ENCODE peak calls at places on chromosomes 1 and 21, in four cellular contexts. X is OCI-LY7, W is left ventricle myocardium inferior, J is AG04450. T is an unnamed sample.

GRCh38 chr1:220922951-220923350 is 43.7 kb downstream of the HLX start:
- DNase-seq in X (no peak), W (no peak), J (no peak), T (no peak)

GRCh38 chr1:33893147-33893830 is 29.4 kb downstream of the HMGB4 start:
- DNase-seq in X (no peak), W (no peak), J (peak), T (no peak)

GRCh38 chr1:15152318-15153183 is 996 bp upstream of the TMEM51 start:
- DNase-seq in X (no peak), W (peak), J (peak), T (peak)

GRCh38 chr1:15224903-15225485 is 22.0 kb upstream of the FHAD1 start:
- DNase-seq in X (no peak), W (no peak), J (no peak), T (no peak)

GRCh38 chr1:226659136-226659535 is 79.9 kb downstream of the ITPKB start:
- DNase-seq in X (no peak), W (no peak), J (no peak), T (no peak)

GRCh38 chr1:2388004-2388913 is 3.1 kb downstream of the MORN1 start:
- DNase-seq in X (peak), W (peak), J (no peak), T (no peak)

GRCh38 chr1:228921473-228921872 is 186.2 kb downstream of the RHOU start:
- DNase-seq in X (no peak), W (no peak), J (no peak), T (no peak)

GRCh38 chr1:161676441-161676840 is 13.5 kb downstream of the FCGR2B start:
- DNase-seq in X (no peak), W (no peak), J (no peak), T (no peak)

GRCh38 chr1:85654066-85654782 is 54.0 kb downstream of the ZNHIT6 start:
- DNase-seq in X (no peak), W (no peak), J (no peak), T (no peak)

GRCh38 chr1:109538827-109539555 is 681 bp upstream of the GPR61 start:
- DNase-seq in X (no peak), W (no peak), J (no peak), T (no peak)

GRCh38 chr1:70528591-70529333 is 117.7 kb downstream of the CTH start:
- DNase-seq in X (peak), W (no peak), J (no peak), T (no peak)

GRCh38 chr1:19892628-19893168 is 10.5 kb downstream of the OTUD3 start:
- DNase-seq in X (no peak), W (no peak), J (no peak), T (no peak)

GRCh38 chr1:210361665-210362064 is 33.0 kb downstream of the HHAT start:
- DNase-seq in X (no peak), W (no peak), J (no peak), T (no peak)

GRCh38 chr1:43493661-43494450 is 36.8 kb upstream of the PTPRF start:
- DNase-seq in X (no peak), W (no peak), J (no peak), T (no peak)

GRCh38 chr1:6128276-6129081 is 51.6 kb downstream of the CHD5 start:
- DNase-seq in X (no peak), W (no peak), J (no peak), T (no peak)

GRCh38 chr1:224273651-224274050 is 56.3 kb downstream of the NVL start:
- DNase-seq in X (no peak), W (no peak), J (peak), T (no peak)

GRCh38 chr1:77847621-77848080 is 40.8 kb upstream of the NEXN start:
- DNase-seq in X (peak), W (no peak), J (no peak), T (no peak)

GRCh38 chr1:209873067-209873810 is 45.5 kb downstream of the UTP25 start:
- DNase-seq in X (no peak), W (no peak), J (no peak), T (no peak)

GRCh38 chr1:111452581-111452980 is 3.3 kb downstream of the ATP5PB start:
- DNase-seq in X (no peak), W (no peak), J (no peak), T (no peak)

GRCh38 chr1:151326619-151327222 is 495 bp downstream of the PI4KB start:
- DNase-seq in X (peak), W (peak), J (no peak), T (no peak)

GRCh38 chr21:33541105-33541711 is 709 bp downstream of the GART start:
- DNase-seq in X (peak), W (no peak), J (no peak), T (no peak)

GRCh38 chr21:15797577-15798363 is 68.0 kb downstream of the USP25 start:
- DNase-seq in X (no peak), W (no peak), J (no peak), T (no peak)

GRCh38 chr21:22231013-22231412 is 1232.8 kb downstream of the NCAM2 start:
- DNase-seq in X (no peak), W (no peak), J (no peak), T (no peak)

GRCh38 chr1:182080955-182081582 is 19.6 kb upstream of the ZNF648 start:
- DNase-seq in X (peak), W (no peak), J (no peak), T (no peak)

GRCh38 chr1:237817277-237817676 is 73.4 kb downstream of the ZP4 start:
- DNase-seq in X (no peak), W (no peak), J (no peak), T (no peak)

GRCh38 chr1:98403981-98404380 is 257.5 kb upstream of the SNX7 start:
- DNase-seq in X (no peak), W (no peak), J (no peak), T (no peak)

GRCh38 chr1:16249838-16250241 is 12.9 kb upstream of the CPLANE2 start:
- DNase-seq in X (no peak), W (no peak), J (no peak), T (no peak)

GRCh38 chr1:162855461-162856150 is 5.4 kb downstream of the CCDC190 start:
- DNase-seq in X (no peak), W (no peak), J (no peak), T (no peak)

GRCh38 chr1:152436593-152437338 is 22.7 kb upstream of the CRNN start:
- DNase-seq in X (no peak), W (no peak), J (no peak), T (no peak)

GRCh38 chr21:45293214-45293725 is 5.6 kb upstream of the POFUT2 start:
- DNase-seq in X (no peak), W (no peak), J (no peak), T (no peak)

GRCh38 chr1:200275415-200275814 is 134.4 kb downstream of the ZNF281 start:
- DNase-seq in X (no peak), W (no peak), J (no peak), T (no peak)

GRCh38 chr1:151801310-151801820 is 3.9 kb downstream of the LINGO4 start:
- DNase-seq in X (no peak), W (no peak), J (no peak), T (no peak)

GRCh38 chr1:92949937-92950817 is 11.1 kb downstream of the DIPK1A start:
- DNase-seq in X (peak), W (no peak), J (no peak), T (no peak)

GRCh38 chr1:92952714-92953113 is 8.5 kb downstream of the DIPK1A start:
- DNase-seq in X (no peak), W (no peak), J (no peak), T (no peak)

GRCh38 chr1:92953491-92953890 is 7.8 kb downstream of the DIPK1A start:
- DNase-seq in X (peak), W (no peak), J (no peak), T (no peak)

GRCh38 chr1:92948071-92948470 is 13.2 kb downstream of the DIPK1A start:
- DNase-seq in X (no peak), W (no peak), J (no peak), T (no peak)

DNA sequence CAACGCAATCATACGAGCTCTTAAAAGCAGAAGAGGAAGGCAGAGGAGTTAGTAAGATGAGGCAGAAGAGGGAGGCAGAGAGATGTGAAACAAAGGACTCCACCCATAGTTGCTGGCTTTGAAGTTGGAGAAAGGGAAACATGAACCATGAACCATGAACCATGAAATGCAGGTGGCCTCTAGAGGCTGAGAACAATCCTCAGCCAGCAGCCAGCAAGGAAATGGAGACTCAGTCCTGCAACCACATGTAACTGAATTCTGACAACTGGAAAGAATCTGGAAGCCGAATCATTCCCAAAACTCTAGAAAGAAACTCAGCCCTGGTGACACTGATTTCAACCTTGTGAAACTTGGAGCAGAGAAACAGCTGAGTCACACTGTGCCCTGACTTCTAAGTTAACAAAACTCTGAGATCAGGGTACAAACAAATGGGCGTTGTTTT is 10.1 kb downstream of the DIPK1A start:
- DNase-seq in X (peak), W (no peak), J (no peak), T (no peak)
- TF ChIP-seq CTCF in X (peak), W (no peak), J (no peak), T (no peak)

GRCh38 chr1:10473145-10473765 is 926 bp upstream of the DFFA start:
- DNase-seq in X (peak), W (no peak), J (no peak), T (no peak)
- H3K27ac ChIP-seq in X (peak), W (peak), J (no peak), T (no peak)

GRCh38 chr1:174815036-174815435 is 184.7 kb upstream of the CACYBP start:
- DNase-seq in X (peak), W (no peak), J (no peak), T (no peak)
- H3K4me3 ChIP-seq in X (peak), W (no peak), J (no peak), T (no peak)

GRCh38 chr1:93196591-93196990 is 16.1 kb downstream of the CCDC18 start:
- DNase-seq in X (no peak), W (no peak), J (peak), T (no peak)
- TF ChIP-seq CTCF in X (no peak), W (no peak), J (no peak), T (no peak)

GRCh38 chr1:240190881-240191385 is 99.2 kb downstream of the FMN2 start:
- DNase-seq in X (no peak), W (no peak), J (peak), T (no peak)
- H3K27ac ChIP-seq in X (no peak), W (no peak), J (no peak), T (no peak)

GRCh38 chr1:116663821-116664220 is 3.7 kb downstream of the IGSF3 start:
- DNase-seq in X (no peak), W (no peak), J (no peak), T (no peak)

GRCh38 chr1:116666090-116666489 is 1.4 kb downstream of the IGSF3 start:
- DNase-seq in X (no peak), W (no peak), J (no peak), T (no peak)

GRCh38 chr1:116665001-116665400 is 2.5 kb downstream of the IGSF3 start:
- DNase-seq in X (no peak), W (no peak), J (no peak), T (no peak)

GRCh38 chr1:116666747-116667576 is 571 bp downstream of the IGSF3 start:
- DNase-seq in X (no peak), W (no peak), J (no peak), T (no peak)

GRCh38 chr1:116664366-116664983 is 3.1 kb downstream of the IGSF3 start:
- DNase-seq in X (no peak), W (no peak), J (no peak), T (no peak)
- H3K4me3 ChIP-seq in X (no peak), W (no peak), J (no peak), T (peak)

DNA sequence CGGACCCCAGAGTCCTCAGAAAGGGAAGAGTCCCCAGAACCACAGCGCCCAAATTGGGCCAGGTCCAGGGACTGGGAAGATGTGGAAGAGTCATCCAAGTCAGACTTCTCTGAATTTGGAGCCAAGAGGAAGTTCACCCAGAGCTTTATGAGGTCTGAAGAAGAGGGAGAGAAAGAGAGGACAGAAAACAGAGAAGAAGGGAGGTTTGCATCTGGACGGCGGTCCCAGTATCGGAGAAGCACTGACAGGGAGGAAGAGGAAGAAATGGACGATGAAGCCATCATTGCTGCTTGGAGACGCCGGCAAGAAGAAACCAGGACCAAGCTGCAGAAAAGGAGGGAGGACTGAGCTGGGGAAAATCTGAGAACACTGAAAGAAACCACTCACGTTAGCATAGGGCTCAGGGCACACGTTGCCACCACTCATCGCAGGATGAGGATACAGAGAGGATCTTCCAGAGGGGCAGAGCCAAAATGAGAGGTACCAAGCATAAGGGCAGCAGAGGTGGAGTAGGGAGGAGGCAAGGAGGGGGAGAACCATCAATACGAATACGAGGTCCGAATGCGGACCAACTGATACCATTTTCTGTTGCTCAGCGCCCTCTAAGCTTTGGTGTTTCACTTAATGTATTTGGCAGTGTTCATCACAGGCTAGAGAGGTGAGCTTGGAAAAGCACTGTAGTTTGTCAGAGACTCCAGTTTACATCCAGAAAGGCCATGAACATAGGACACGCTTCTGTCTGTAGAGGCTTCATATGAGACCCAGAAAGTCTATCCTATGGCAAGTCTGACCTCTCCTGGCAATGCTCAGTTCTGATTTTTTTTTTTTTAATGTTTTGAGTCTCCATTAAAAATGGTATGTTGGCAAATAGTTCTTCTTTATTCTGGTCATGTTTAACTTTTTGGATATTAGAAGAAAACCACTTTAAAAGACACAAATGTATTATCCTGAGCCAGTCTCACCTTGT is 34.7 kb downstream of the STYXL2 start:
- DNase-seq in X (no peak), W (no peak), J (no peak), T (no peak)
- TF ChIP-seq CTCF in X (peak), W (no peak), J (no peak), T (peak)

DNA sequence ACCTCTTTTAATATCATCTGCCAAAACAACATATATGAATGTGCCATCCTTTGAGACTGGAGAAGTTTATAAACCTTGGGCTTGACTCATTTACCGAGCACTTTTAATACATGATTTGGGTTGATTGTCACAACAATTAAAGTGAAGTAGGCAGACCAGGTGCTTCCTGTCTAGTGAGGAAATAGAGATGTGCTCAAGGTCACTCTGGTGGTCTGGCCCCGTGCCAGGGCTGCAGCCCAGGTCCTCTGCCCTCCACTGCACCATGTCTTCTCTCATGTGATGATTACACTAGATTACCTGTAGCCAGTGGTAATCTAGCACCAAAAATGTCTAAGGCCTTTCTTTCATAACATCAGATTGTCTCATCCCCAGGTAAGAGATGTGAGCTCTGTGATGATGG is 61.8 kb upstream of the LAMC2 start:
- DNase-seq in X (peak), W (no peak), J (no peak), T (no peak)
- H3K27ac ChIP-seq in X (peak), W (peak), J (no peak), T (no peak)

DNA sequence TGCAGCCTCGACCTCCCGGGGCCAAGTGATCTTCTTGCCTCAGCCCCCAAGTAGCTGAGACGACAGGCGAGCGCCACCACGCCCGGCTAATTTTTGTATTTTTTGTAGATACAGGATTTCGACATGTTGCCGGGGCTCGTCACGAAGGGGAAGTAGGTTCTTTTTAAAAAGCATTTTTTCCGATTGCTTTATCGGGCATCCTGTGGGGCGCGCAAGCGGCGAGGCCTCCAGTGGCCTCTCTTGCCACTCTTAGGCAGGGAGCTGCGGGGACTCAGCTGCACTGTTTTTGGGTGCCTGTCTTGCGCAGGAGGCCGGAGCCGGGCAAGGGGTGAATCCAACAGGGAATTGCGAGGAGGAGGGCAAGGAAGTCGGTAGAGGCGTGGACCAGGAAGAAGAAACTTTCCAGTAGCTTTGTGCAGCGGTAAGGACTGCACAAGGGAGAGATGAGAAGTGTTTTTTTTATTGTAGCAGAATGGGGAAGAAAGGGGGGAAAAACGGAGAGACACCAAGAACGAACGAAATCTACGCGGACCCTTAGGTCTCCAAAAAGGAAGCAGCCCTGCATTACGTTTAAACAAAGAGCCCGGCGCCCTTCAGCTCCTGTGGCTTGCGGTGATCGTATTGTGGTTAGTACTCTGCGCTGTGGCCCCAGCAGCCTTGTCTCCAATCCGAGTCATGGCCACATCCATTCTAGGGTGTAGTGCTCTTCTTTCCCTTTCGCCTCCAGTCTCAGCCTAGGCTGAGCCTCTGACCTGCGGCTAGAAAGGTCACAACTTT is 164.8 kb downstream of the PPIAL4G start:
- DNase-seq in X (no peak), W (peak), J (no peak), T (no peak)
- H3K4me3 ChIP-seq in X (no peak), W (peak), J (no peak), T (peak)

T was measured in dorsolateral prefrontal cortex.